ENCODE peak calls at places on chromosomes 1 and 21, in four cellular contexts. N, M, F and O are unnamed samples.

GRCh38 chr1:233609926-233610325 is 4.0 kb upstream of the KCNK1 start:
- DNase-seq in N (no peak), M (no peak), F (no peak), O (no peak)

GRCh38 chr1:159282118-159282517 is 20.0 kb upstream of the FCER1A start:
- DNase-seq in N (no peak), M (no peak), F (no peak), O (peak; percentile 89)

GRCh38 chr1:100538935-100539835 is 1.2 kb downstream of the GPR88 start:
- DNase-seq in N (peak; percentile 66), M (peak; percentile 3), F (peak; percentile 71), O (peak; percentile 49)

GRCh38 chr1:210692796-210693195 is 364.1 kb downstream of the HHAT start:
- DNase-seq in N (no peak), M (no peak), F (no peak), O (no peak)

GRCh38 chr1:220761688-220762427 is 13.7 kb downstream of the MTARC2 start:
- DNase-seq in N (no peak), M (no peak), F (no peak), O (no peak)

GRCh38 chr1:107935396-107936064 is 29.4 kb downstream of the VAV3 start:
- DNase-seq in N (no peak), M (no peak), F (no peak), O (peak; percentile 39)

GRCh38 chr1:21447311-21447710 is 7.4 kb downstream of the NBPF3 start:
- DNase-seq in N (no peak), M (no peak), F (no peak), O (no peak)

GRCh38 chr1:244964112-244964971 is 100.0 kb upstream of the HNRNPU start:
- DNase-seq in N (no peak), M (peak; percentile 90), F (no peak), O (peak; percentile 34)

GRCh38 chr1:62281922-62282555 is 37.2 kb downstream of the KANK4 start:
- DNase-seq in N (no peak), M (no peak), F (no peak), O (no peak)

GRCh38 chr1:25837253-25837875 is 17.6 kb downstream of the MTFR1L start:
- DNase-seq in N (no peak), M (no peak), F (no peak), O (peak; percentile 43)

GRCh38 chr1:205925730-205926129 is 17.5 kb downstream of the SLC26A9 start:
- DNase-seq in N (no peak), M (peak; percentile 85), F (no peak), O (no peak)

GRCh38 chr21:15311510-15311909 is 246.7 kb upstream of the NRIP1 start:
- DNase-seq in N (no peak), M (no peak), F (no peak), O (no peak)

GRCh38 chr1:45913183-45913924 is 109.9 kb downstream of the MAST2 start:
- DNase-seq in N (no peak), M (peak; percentile 96), F (no peak), O (peak; percentile 94)

GRCh38 chr1:228809621-228810313 is 74.5 kb downstream of the RHOU start:
- DNase-seq in N (peak; percentile 55), M (no peak), F (no peak), O (peak; percentile 98)

GRCh38 chr1:148308832-148309458 is 156.9 kb upstream of the NBPF11 start:
- DNase-seq in N (no peak), M (no peak), F (peak; percentile 75), O (peak; percentile 83)

GRCh38 chr1:221809101-221810029 is 67.5 kb upstream of the DUSP10 start:
- DNase-seq in N (no peak), M (peak; percentile 36), F (no peak), O (no peak)

GRCh38 chr1:16430598-16430997 is 6.6 kb downstream of the SPATA21 start:
- DNase-seq in N (peak; percentile 69), M (no peak), F (no peak), O (peak; percentile 76)

GRCh38 chr1:20124451-20125057 is 5.2 kb upstream of the PLA2G2D start:
- DNase-seq in N (no peak), M (peak; percentile 65), F (no peak), O (no peak)

GRCh38 chr1:179848233-179848632 is 29.4 kb downstream of the TOR1AIP2 start:
- DNase-seq in N (no peak), M (no peak), F (no peak), O (no peak)

GRCh38 chr1:15173863-15174614 is 20.5 kb downstream of the TMEM51 start:
- DNase-seq in N (no peak), M (no peak), F (no peak), O (no peak)

GRCh38 chr1:35882945-35883680 is at the start of gene AGO1:
- DNase-seq in N (peak; percentile 95), M (peak; percentile 89), F (peak; percentile 99), O (peak; percentile 95)
- H3K9ac ChIP-seq in N (peak within 1 kb of the TSS; percentile 76), M (peak within 1 kb of the TSS; percentile 85), F (peak within 1 kb of the TSS; percentile 38), O (peak within 1 kb of the TSS; percentile 95)

GRCh38 chr1:23198373-23198772 is 18.9 kb downstream of the HTR1D start:
- DNase-seq in N (no peak), M (peak; percentile 97), F (no peak), O (no peak)

GRCh38 chr1:23202263-23202749 is 15.0 kb downstream of the HTR1D start:
- DNase-seq in N (no peak), M (peak; percentile 73), F (no peak), O (no peak)

GRCh38 chr1:23196627-23197328 is 20.5 kb downstream of the HTR1D start:
- DNase-seq in N (no peak), M (peak; percentile 98), F (no peak), O (peak; percentile 81)

DNA sequence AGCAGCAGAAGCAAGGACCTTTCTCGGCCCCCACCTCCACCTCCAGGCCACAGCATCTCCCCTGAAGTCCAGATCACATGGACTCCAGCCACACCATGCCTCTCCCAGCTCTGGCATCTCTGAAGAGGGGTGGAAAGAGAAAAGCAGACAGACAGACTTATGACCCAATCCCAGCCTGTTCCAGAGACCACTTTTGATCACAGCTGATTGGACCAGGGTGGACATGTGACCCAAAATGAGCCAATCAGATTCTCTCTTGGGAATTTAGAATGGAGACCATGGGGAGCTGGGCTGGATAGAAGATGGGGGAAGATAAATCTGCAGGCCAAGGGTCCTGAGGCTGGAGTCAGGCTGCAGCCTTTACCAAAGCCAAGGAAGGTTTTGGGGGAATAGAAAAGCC is 16.4 kb downstream of the HTR1D start:
- DNase-seq in N (no peak), M (no peak), F (no peak), O (peak; percentile 48)
- H4K5ac ChIP-seq in N (no peak overlapping the region), M (no peak overlapping the region), F (no peak overlapping the region), O (no peak overlapping the region)

GRCh38 chr1:2640626-2641025 is 7.8 kb upstream of the MMEL1 start:
- DNase-seq in N (no peak), M (no peak), F (no peak), O (no peak)

GRCh38 chr1:2642560-2643413 is 10.0 kb upstream of the MMEL1 start:
- DNase-seq in N (peak; percentile 95), M (peak; percentile 84), F (peak; percentile 94), O (peak; percentile 95)

GRCh38 chr1:2642131-2642559 is 9.3 kb upstream of the MMEL1 start:
- DNase-seq in N (no peak), M (no peak), F (no peak), O (no peak)

GRCh38 chr1:2639607-2640521 is 7.0 kb upstream of the MMEL1 start:
- DNase-seq in N (no peak), M (no peak), F (no peak), O (no peak)

GRCh38 chr1:2641381-2642130 is 8.7 kb upstream of the MMEL1 start:
- DNase-seq in N (no peak), M (no peak), F (no peak), O (no peak)
- H3K9ac ChIP-seq in N (no peak overlapping the region), M (no peak overlapping the region), F (no peak overlapping the region), O (peak overlapping the region; percentile 96)

GRCh38 chr1:230022666-230023380 is 44.2 kb upstream of the GALNT2 start:
- DNase-seq in N (no peak), M (no peak), F (peak; percentile 26), O (no peak)
- H4K5ac ChIP-seq in N (no peak overlapping the region), M (no peak overlapping the region), F (no peak overlapping the region), O (no peak overlapping the region)

GRCh38 chr1:17768651-17769241 is 13.6 kb downstream of the ACTL8 start:
- DNase-seq in N (no peak), M (peak; percentile 92), F (no peak), O (peak; percentile 83)
- H3K9ac ChIP-seq in N (no peak overlapping the region), M (no peak overlapping the region), F (no peak overlapping the region), O (no peak overlapping the region)

GRCh38 chr1:6796095-6796494 is 10.8 kb downstream of the CAMTA1 start:
- DNase-seq in N (no peak), M (no peak), F (no peak), O (no peak)

GRCh38 chr1:6795203-6795602 is 9.9 kb downstream of the CAMTA1 start:
- DNase-seq in N (no peak), M (no peak), F (no peak), O (no peak)

GRCh38 chr1:6799499-6799898 is 14.2 kb downstream of the CAMTA1 start:
- DNase-seq in N (no peak), M (peak; percentile 37), F (no peak), O (no peak)

GRCh38 chr1:6794164-6794563 is 8.9 kb downstream of the CAMTA1 start:
- DNase-seq in N (no peak), M (peak; percentile 74), F (no peak), O (peak; percentile 63)

DNA sequence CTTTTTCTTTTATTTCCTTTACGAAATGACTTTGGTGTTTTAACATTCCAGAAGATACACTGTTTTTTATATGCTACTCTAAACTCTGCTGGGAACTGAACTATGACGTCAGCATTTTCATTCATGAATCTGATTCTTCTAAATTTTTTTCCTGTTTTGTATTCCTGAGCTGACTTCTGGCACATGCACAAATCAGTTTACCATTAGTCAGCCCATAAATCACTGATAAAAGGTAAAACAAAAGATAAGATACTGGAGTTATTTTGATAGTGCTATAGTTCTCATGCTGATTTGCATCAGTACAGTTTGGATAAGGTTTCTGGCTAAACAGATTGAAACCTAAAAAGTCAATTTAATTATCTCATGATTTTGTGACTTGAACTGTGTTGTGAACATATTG is 10.4 kb downstream of the CAMTA1 start:
- DNase-seq in N (no peak), M (peak; percentile 97), F (no peak), O (peak; percentile 53)
- H4K5ac ChIP-seq in N (no peak overlapping the region), M (no peak overlapping the region), F (no peak overlapping the region), O (no peak overlapping the region)